ENCODE peak calls at places on chromosomes 12 and 14, in four cellular contexts. One of them, this sample, is unnamed. For H3K4me1, the result is how much of the 10 kb centered on the place peaks cover.

GRCh38 chr14:49310298-49310697 is 275.9 kb downstream of the RPS29 start:
- DNase-seq in vagina: no peak
- DNase-seq in CD8-positive, alpha-beta T cell: no peak
- DNase-seq in lower lobe of right lung: no peak
- DNase-seq in this sample: no peak

GRCh38 chr12:117912756-117913155 is 56.0 kb downstream of the KSR2 start:
- DNase-seq in vagina: no peak
- DNase-seq in CD8-positive, alpha-beta T cell: no peak
- DNase-seq in lower lobe of right lung: no peak
- DNase-seq in this sample: no peak

GRCh38 chr14:92744198-92744597 is 4.2 kb downstream of the LGMN start:
- DNase-seq in vagina: no peak
- DNase-seq in CD8-positive, alpha-beta T cell: no peak
- DNase-seq in lower lobe of right lung: no peak
- DNase-seq in this sample: no peak

GRCh38 chr12:42744539-42745156 is 155.1 kb upstream of the PRICKLE1 start:
- DNase-seq in vagina: no peak
- DNase-seq in CD8-positive, alpha-beta T cell: no peak
- DNase-seq in lower lobe of right lung: no peak
- DNase-seq in this sample: no peak

GRCh38 chr12:92078167-92079053 is 67.2 kb downstream of the BTG1 start:
- DNase-seq in vagina: no peak
- DNase-seq in CD8-positive, alpha-beta T cell: no peak
- DNase-seq in lower lobe of right lung: no peak
- DNase-seq in this sample: no peak

GRCh38 chr14:53533384-53533975 is 380.4 kb upstream of the DDHD1 start:
- DNase-seq in vagina: no peak
- DNase-seq in CD8-positive, alpha-beta T cell: no peak
- DNase-seq in lower lobe of right lung: no peak
- DNase-seq in this sample: no peak

GRCh38 chr14:74599946-74600345 is 12.1 kb downstream of the LTBP2 start:
- DNase-seq in vagina: no peak
- DNase-seq in CD8-positive, alpha-beta T cell: no peak
- DNase-seq in lower lobe of right lung: no peak
- DNase-seq in this sample: no peak

GRCh38 chr12:119115296-119115905 is 63.3 kb upstream of the HSPB8 start:
- DNase-seq in vagina: no peak
- DNase-seq in CD8-positive, alpha-beta T cell: no peak
- DNase-seq in lower lobe of right lung: no peak
- DNase-seq in this sample: peak

GRCh38 chr12:24860546-24860945 is 88.4 kb downstream of the BCAT1 start:
- DNase-seq in vagina: no peak
- DNase-seq in CD8-positive, alpha-beta T cell: no peak
- DNase-seq in lower lobe of right lung: no peak
- DNase-seq in this sample: no peak

GRCh38 chr12:5447329-5447728 is 15.4 kb downstream of the NTF3 start:
- DNase-seq in vagina: no peak
- DNase-seq in CD8-positive, alpha-beta T cell: no peak
- DNase-seq in lower lobe of right lung: no peak
- DNase-seq in this sample: no peak

GRCh38 chr14:76876076-76876475 is 49.9 kb downstream of the LRRC74A start:
- DNase-seq in vagina: no peak
- DNase-seq in CD8-positive, alpha-beta T cell: peak
- DNase-seq in lower lobe of right lung: no peak
- DNase-seq in this sample: peak

GRCh38 chr12:89840162-89840922 is 131.7 kb upstream of the ATP2B1 start:
- DNase-seq in vagina: no peak
- DNase-seq in CD8-positive, alpha-beta T cell: no peak
- DNase-seq in lower lobe of right lung: no peak
- DNase-seq in this sample: no peak

GRCh38 chr14:68733086-68733621 is 59.7 kb downstream of the ZFP36L1 start:
- DNase-seq in vagina: no peak
- DNase-seq in CD8-positive, alpha-beta T cell: no peak
- DNase-seq in lower lobe of right lung: no peak
- DNase-seq in this sample: peak

GRCh38 chr12:132866251-132866828 is 21.1 kb downstream of the CHFR start:
- DNase-seq in vagina: no peak
- DNase-seq in CD8-positive, alpha-beta T cell: no peak
- DNase-seq in lower lobe of right lung: no peak
- DNase-seq in this sample: no peak

DNA sequence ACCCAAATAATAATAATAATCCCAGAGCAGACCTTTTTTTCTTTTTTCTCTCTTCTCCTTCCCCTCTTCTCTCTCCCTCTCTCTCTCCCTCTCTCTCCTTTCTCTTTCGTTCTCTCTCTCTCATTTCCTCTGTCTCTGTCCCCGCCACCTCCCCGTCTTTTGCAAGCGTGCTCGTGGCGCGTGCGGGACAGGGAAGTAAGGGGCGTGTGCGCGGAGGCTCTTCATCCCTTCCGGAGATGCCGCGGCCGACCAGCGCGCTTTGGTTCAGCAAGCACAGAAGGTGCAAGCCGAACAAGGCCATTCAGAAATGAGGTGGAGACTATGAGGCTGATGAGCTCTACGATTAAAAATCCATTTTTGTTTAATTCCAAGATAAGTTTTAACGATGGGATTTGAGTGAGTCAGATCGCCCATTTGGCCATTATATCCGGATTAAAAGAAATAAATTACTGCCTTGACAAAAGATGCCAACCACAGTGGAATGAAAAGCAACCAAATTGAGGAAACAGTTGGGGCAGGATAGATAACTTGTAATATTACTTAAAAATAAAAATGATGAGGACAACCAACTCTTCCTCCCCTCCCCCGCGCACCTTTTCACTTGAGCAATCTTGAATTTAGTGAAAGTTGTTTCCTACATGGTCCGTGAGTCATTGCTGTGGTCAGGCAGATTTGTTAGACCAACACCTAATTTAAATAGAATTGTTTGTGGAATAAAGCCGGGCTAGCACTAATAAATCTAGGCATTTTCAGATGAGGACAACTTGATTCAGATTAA is 1.2 kb upstream of the AMIGO2 start:
- DNase-seq in vagina: no peak
- DNase-seq in CD8-positive, alpha-beta T cell: no peak
- DNase-seq in lower lobe of right lung: peak
- DNase-seq in this sample: peak
- H3K27ac ChIP-seq in vagina: peak
- H3K27ac ChIP-seq in CD8-positive, alpha-beta T cell: peak
- H3K27ac ChIP-seq in lower lobe of right lung: peak
- H3K27ac ChIP-seq in this sample: peak

GRCh38 chr14:105168093-105168420 is 519 bp downstream of the JAG2 start:
- DNase-seq in vagina: no peak
- DNase-seq in CD8-positive, alpha-beta T cell: no peak
- DNase-seq in lower lobe of right lung: no peak
- DNase-seq in this sample: no peak

GRCh38 chr14:105167303-105168092 is 1.1 kb downstream of the JAG2 start:
- DNase-seq in vagina: no peak
- DNase-seq in CD8-positive, alpha-beta T cell: no peak
- DNase-seq in lower lobe of right lung: peak
- DNase-seq in this sample: peak

GRCh38 chr14:105169776-105170655 is 1.4 kb upstream of the JAG2 start:
- DNase-seq in vagina: no peak
- DNase-seq in CD8-positive, alpha-beta T cell: no peak
- DNase-seq in lower lobe of right lung: no peak
- DNase-seq in this sample: peak

GRCh38 chr14:105168496-105168978 is at the start of gene JAG2:
- DNase-seq in vagina: no peak
- DNase-seq in CD8-positive, alpha-beta T cell: peak
- DNase-seq in lower lobe of right lung: peak
- DNase-seq in this sample: peak

GRCh38 chr14:105168979-105169507 is 467 bp upstream of the JAG2 start:
- DNase-seq in vagina: no peak
- DNase-seq in CD8-positive, alpha-beta T cell: no peak
- DNase-seq in lower lobe of right lung: no peak
- DNase-seq in this sample: peak
- H3K4me3 ChIP-seq in vagina: peak
- H3K4me3 ChIP-seq in CD8-positive, alpha-beta T cell: peak
- H3K4me3 ChIP-seq in lower lobe of right lung: peak
- H3K4me3 ChIP-seq in this sample: no peak

DNA sequence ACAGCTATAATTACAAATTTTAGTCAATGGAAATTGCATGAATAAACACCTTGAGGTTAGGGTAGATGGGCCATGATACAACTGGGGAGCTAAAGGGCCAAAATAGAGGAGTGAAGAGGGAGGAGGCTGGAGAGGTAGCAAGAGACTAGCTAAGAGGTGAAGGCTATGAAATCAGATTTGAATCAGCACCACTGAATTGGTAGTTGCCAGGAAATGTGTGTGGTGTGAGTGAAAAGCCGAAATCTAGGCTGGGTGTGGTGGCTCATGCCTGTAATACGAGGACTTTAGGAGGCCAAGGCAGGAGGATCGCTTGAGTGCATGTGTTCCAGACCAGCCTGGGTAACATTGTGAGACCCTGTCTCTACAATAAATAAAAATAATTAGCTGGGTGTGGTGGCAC is 22.7 kb downstream of the YY1 start:
- DNase-seq in vagina: no peak
- DNase-seq in CD8-positive, alpha-beta T cell: no peak
- DNase-seq in lower lobe of right lung: no peak
- DNase-seq in this sample: no peak
- H3K4me1 ChIP-seq in vagina: half or more
- H3K4me1 ChIP-seq in CD8-positive, alpha-beta T cell: half or more
- H3K4me1 ChIP-seq in lower lobe of right lung: half or more
- H3K4me1 ChIP-seq in this sample: under half

GRCh38 chr12:49230810-49231209 is 34.1 kb upstream of the TUBA1C start:
- DNase-seq in vagina: no peak
- DNase-seq in CD8-positive, alpha-beta T cell: no peak
- DNase-seq in lower lobe of right lung: no peak
- DNase-seq in this sample: no peak

GRCh38 chr12:49231881-49232650 is 32.8 kb upstream of the TUBA1C start:
- DNase-seq in vagina: no peak
- DNase-seq in CD8-positive, alpha-beta T cell: no peak
- DNase-seq in lower lobe of right lung: no peak
- DNase-seq in this sample: no peak

GRCh38 chr12:49233842-49234526 is 30.9 kb upstream of the TUBA1C start:
- DNase-seq in vagina: no peak
- DNase-seq in CD8-positive, alpha-beta T cell: no peak
- DNase-seq in lower lobe of right lung: peak
- DNase-seq in this sample: peak

GRCh38 chr12:49230176-49230575 is 34.7 kb upstream of the TUBA1C start:
- DNase-seq in vagina: no peak
- DNase-seq in CD8-positive, alpha-beta T cell: no peak
- DNase-seq in lower lobe of right lung: no peak
- DNase-seq in this sample: no peak

DNA sequence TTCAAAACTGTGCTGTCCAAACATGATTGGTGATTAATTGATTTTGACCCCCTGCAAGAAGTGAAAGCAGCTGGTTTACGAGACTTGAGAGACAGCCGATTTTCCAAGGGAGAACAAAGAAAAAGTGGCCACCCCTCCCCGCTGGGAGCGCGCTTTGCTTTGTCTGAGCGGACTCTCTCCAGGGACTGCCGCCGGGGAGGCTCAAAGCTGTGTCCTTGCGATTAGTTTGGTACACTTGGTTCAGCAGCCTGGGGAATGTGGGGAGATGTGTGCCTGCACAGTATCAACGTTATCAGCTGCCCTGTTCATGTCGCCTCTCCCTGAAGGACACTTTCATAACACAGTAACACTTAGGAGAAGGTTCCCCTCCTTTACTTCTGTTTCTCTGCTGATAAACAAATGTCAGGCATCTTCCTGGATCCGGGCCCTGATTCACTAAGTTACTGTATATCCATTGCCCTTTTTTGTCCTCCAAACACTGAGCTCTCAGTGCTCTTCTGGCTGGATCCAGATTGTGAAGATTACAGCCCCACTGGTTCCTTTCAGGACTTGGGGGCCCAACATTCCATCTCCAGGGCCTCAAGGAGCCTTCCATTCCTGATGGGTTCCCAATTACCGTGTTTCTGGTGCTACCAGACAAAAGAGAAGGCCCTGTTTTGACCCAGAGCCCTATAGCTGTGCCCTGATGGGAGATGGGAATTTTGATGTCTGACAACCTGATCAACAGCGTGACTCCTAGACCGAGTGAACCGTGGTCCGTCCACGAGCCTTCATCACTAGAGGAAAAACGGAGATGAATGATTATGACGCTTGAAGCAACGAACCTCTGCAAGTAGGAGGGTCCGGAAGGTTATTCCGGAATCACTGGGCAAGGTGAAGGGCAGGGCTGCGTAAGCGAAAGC is 31.7 kb upstream of the TUBA1C start:
- DNase-seq in vagina: no peak
- DNase-seq in CD8-positive, alpha-beta T cell: no peak
- DNase-seq in lower lobe of right lung: peak
- DNase-seq in this sample: peak
- H3K27ac ChIP-seq in vagina: peak
- H3K27ac ChIP-seq in CD8-positive, alpha-beta T cell: no peak
- H3K27ac ChIP-seq in lower lobe of right lung: peak
- H3K27ac ChIP-seq in this sample: no peak

DNA sequence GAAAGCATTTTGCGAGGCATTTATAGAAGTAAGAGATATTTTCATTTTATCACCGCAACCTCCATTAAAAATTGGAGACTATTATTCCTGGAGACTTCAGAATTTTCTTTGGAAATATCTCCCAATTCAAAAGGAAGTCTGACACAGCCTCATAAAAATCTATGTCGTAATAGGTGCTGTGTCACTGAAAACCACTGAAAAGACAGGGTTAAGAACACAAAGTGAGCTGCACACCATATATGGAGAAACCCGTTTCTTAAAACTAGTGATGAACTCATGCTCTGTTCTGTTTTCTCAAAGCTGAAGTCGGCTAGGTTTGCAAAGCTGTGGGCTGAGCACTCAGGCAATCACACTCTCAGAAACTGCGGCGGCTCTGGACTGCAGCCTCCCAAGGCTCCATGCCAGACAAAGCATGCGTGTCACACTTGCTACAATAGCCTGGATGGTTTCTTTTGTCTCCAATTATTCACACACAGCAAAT is at the start of gene GLIPR1:
- DNase-seq in vagina: peak
- DNase-seq in CD8-positive, alpha-beta T cell: peak
- DNase-seq in lower lobe of right lung: peak
- DNase-seq in this sample: peak
- H3K4me3 ChIP-seq in vagina: peak
- H3K4me3 ChIP-seq in CD8-positive, alpha-beta T cell: peak
- H3K4me3 ChIP-seq in lower lobe of right lung: peak
- H3K4me3 ChIP-seq in this sample: peak

DNA sequence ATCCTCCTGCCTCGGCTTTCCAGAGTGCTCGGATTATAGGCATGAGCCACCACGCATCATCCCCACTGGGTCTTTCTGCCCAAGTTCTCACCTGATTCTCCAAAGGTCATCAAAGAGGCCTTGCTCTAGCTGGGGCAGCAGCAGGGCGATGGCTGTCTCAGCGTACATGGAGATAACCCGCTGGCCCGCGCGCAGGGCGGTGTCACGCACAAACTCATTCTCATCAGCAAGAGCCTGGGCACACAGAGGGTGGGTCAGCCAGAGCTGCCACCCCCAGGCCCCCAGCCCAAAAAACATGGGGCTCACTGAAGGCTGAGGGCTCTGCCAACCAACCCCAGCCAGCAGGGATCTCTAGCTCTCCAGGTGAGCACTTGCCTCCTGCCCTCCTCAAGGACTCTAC is 27.7 kb upstream of the RAB35 start:
- DNase-seq in vagina: no peak
- DNase-seq in CD8-positive, alpha-beta T cell: no peak
- DNase-seq in lower lobe of right lung: no peak
- DNase-seq in this sample: no peak
- H3K4me1 ChIP-seq in vagina: under half
- H3K4me1 ChIP-seq in CD8-positive, alpha-beta T cell: under half
- H3K4me1 ChIP-seq in lower lobe of right lung: under half
- H3K4me1 ChIP-seq in this sample: under half

GRCh38 chr14:97620071-97620470 is 822.9 kb downstream of the VRK1 start:
- DNase-seq in vagina: no peak
- DNase-seq in CD8-positive, alpha-beta T cell: no peak
- DNase-seq in lower lobe of right lung: no peak
- DNase-seq in this sample: no peak
- H3K27ac ChIP-seq in vagina: no peak
- H3K27ac ChIP-seq in CD8-positive, alpha-beta T cell: peak
- H3K27ac ChIP-seq in lower lobe of right lung: no peak
- H3K27ac ChIP-seq in this sample: no peak